ENCODE peak calls at places on chromosomes 16 and 17, in four cellular contexts. I is GM12878, A is K562, K is HepG2. J is an unnamed sample.

GRCh38 chr16:64983226-64983625 is 138.6 kb downstream of the CDH11 start:
- DNase-seq in K (no peak), I (no peak), A (no peak), J (no peak)

GRCh38 chr17:40646791-40647548 is 648 bp downstream of the SMARCE1 start:
- DNase-seq in K (peak; percentile 50), I (no peak), A (peak; percentile 71), J (no peak)

GRCh38 chr17:360141-360705 is 7.6 kb upstream of the RPH3AL start:
- DNase-seq in A (no peak), K (no peak), I (no peak), J (no peak)

GRCh38 chr17:48603959-48604769 is 622 bp downstream of the HOXB6 start:
- DNase-seq in K (no peak), A (peak; percentile 61), I (no peak), J (no peak)

GRCh38 chr17:1709971-1710806 is at the start of gene TLCD2:
- DNase-seq in I (no peak), K (no peak), A (peak; percentile 64), J (peak; percentile 73)

GRCh38 chr16:67928561-67929364 is 2.9 kb downstream of the CTRL start:
- DNase-seq in K (peak; percentile 69), A (peak; percentile 81), I (no peak), J (peak; percentile 88)

GRCh38 chr16:68287276-68288251 is 23.2 kb downstream of the SLC7A6OS start:
- DNase-seq in A (no peak), I (no peak), K (no peak), J (no peak)

GRCh38 chr16:3650631-3651265 is 3.7 kb upstream of the DNASE1 start:
- DNase-seq in A (no peak), K (no peak), I (no peak), J (peak; percentile 8)

GRCh38 chr16:85460252-85460982 is 152.7 kb upstream of the GSE1 start:
- DNase-seq in I (no peak), K (no peak), A (peak; percentile 51), J (no peak)

GRCh38 chr16:81531415-81531814 is 86.8 kb downstream of the CMIP start:
- DNase-seq in I (no peak), K (no peak), A (no peak), J (no peak)

GRCh38 chr17:70622382-70623260 is 453.3 kb downstream of the KCNJ2 start:
- DNase-seq in I (no peak), K (no peak), A (peak; percentile 14), J (peak; percentile 79)

GRCh38 chr17:78390241-78391050 is 12.0 kb downstream of the PGS1 start:
- DNase-seq in I (no peak), A (no peak), K (no peak), J (no peak)

GRCh38 chr17:14089179-14089578 is 19.9 kb downstream of the COX10 start:
- DNase-seq in A (no peak), K (no peak), I (no peak), J (no peak)

GRCh38 chr17:66373944-66374817 is 71.8 kb downstream of the PRKCA start:
- DNase-seq in K (no peak), A (peak; percentile 35), I (no peak), J (no peak)

GRCh38 chr17:42676424-42677011 is at the start of gene PLEKHH3:
- DNase-seq in K (no peak), A (no peak), I (no peak), J (no peak)

GRCh38 chr17:1298616-1299015 is 19.2 kb downstream of the TRARG1 start:
- DNase-seq in A (no peak), K (no peak), I (no peak), J (peak; percentile 68)

GRCh38 chr17:19346351-19347255 is 15.9 kb downstream of the B9D1 start:
- DNase-seq in K (peak; percentile 74), I (no peak), A (peak; percentile 74), J (no peak)

GRCh38 chr17:5413682-5414081 is 5.8 kb downstream of the NUP88 start:
- DNase-seq in K (no peak), I (no peak), A (no peak), J (no peak)

GRCh38 chr17:77391668-77392375 is 251.1 kb downstream of the SEC14L1 start:
- DNase-seq in K (no peak), I (no peak), A (no peak), J (peak; percentile 51)

GRCh38 chr17:82374626-82375331 is 3.2 kb downstream of the UTS2R start:
- DNase-seq in A (no peak), K (no peak), I (no peak), J (no peak)

GRCh38 chr16:2236362-2237075 is at the start of gene DNASE1L2:
- DNase-seq in I (no peak), K (no peak), A (no peak), J (peak; percentile 66)

GRCh38 chr17:41417576-41418015 is 6.8 kb downstream of the KRT37 start:
- DNase-seq in I (no peak), A (peak; percentile 59), K (peak; percentile 30), J (peak; percentile 59)

GRCh38 chr16:508884-509736 is 18.4 kb upstream of the CAPN15 start:
- DNase-seq in I (no peak), K (peak; percentile 96), A (no peak), J (no peak)

GRCh38 chr17:40427002-40427491 is 9.4 kb upstream of the TOP2A start:
- DNase-seq in A (no peak), I (no peak), K (no peak), J (no peak)

GRCh38 chr17:31327534-31328526 is 6.4 kb upstream of the EVI2A start:
- DNase-seq in K (peak; percentile 52), A (no peak), I (no peak), J (no peak)

GRCh38 chr17:76356803-76357456 is 3.2 kb upstream of the PRPSAP1 start:
- DNase-seq in A (no peak), I (no peak), K (peak; percentile 83), J (no peak)

GRCh38 chr16:17563340-17563739 is 92.6 kb upstream of the XYLT1 start:
- DNase-seq in A (no peak), I (no peak), K (no peak), J (no peak)

GRCh38 chr16:17560548-17560947 is 89.8 kb upstream of the XYLT1 start:
- DNase-seq in I (no peak), A (no peak), K (no peak), J (no peak)

GRCh38 chr16:17564856-17565255 is 94.1 kb upstream of the XYLT1 start:
- DNase-seq in I (no peak), A (no peak), K (no peak), J (no peak)

GRCh38 chr16:17557480-17557879 is 86.7 kb upstream of the XYLT1 start:
- DNase-seq in K (no peak), A (no peak), I (no peak), J (no peak)

GRCh38 chr16:17561056-17561455 is 90.3 kb upstream of the XYLT1 start:
- DNase-seq in A (no peak), K (no peak), I (no peak), J (no peak)
- TF ChIP-seq ETV6 in A (no peak), K (no peak), I (no peak), J (no peak)

DNA sequence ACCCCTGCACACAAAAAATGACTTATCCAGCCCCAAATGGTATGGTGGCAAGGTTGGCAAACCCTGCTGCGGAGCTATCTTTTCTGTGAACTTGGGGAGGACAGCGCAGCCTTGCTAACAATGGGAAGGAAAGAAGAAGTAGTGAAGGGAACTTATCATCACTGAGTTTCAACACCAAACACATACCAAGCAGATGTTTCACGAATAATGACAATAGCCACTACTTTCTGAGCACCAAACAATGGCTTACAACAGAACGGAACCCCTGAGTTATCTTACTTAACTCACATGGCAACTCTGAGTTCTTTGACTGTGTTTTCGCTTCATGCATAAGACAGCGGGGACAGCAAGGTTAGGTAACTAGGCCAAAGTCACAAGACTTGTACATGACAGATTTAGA is 148.9 kb downstream of the XYLT1 start:
- DNase-seq in A (no peak), I (no peak), K (no peak), J (no peak)
- TF ChIP-seq ETV6 in A (no peak), I (no peak), K (no peak), J (no peak)

GRCh38 chr17:49925916-49926315 is 43.1 kb upstream of the DLX4 start:
- DNase-seq in K (no peak), I (no peak), A (no peak), J (no peak)

GRCh38 chr17:49928126-49928800 is 40.7 kb upstream of the DLX4 start:
- DNase-seq in I (no peak), A (no peak), K (no peak), J (no peak)

GRCh38 chr17:49924589-49924988 is 44.4 kb upstream of the DLX4 start:
- DNase-seq in I (no peak), A (no peak), K (no peak), J (no peak)

GRCh38 chr17:49928826-49929475 is 40.0 kb upstream of the DLX4 start:
- DNase-seq in K (peak; percentile 52), I (no peak), A (no peak), J (no peak)

GRCh38 chr17:49926886-49927285 is 42.1 kb upstream of the DLX4 start:
- DNase-seq in A (peak; percentile 75), K (no peak), I (no peak), J (no peak)
- TF ChIP-seq ETV6 in A (no peak), K (no peak), I (no peak), J (no peak)

GRCh38 chr17:27797390-27798091 is 2.8 kb downstream of the NOS2 start:
- DNase-seq in A (no peak), K (peak; percentile 70), I (no peak), J (peak; percentile 30)
- TF ChIP-seq ETV6 in A (no peak), K (no peak), I (no peak), J (no peak)

GRCh38 chr17:29571486-29571882 is 3.0 kb downstream of the TP53I13 start:
- DNase-seq in A (no peak), I (no peak), K (no peak), J (peak; percentile 7)

GRCh38 chr17:29573558-29573870 is 5.0 kb downstream of the TP53I13 start:
- DNase-seq in K (no peak), I (no peak), A (no peak), J (no peak)

GRCh38 chr17:29570521-29570920 is 2.0 kb downstream of the TP53I13 start:
- DNase-seq in I (no peak), A (no peak), K (no peak), J (no peak)

GRCh38 chr17:29572691-29573557 is 4.4 kb downstream of the TP53I13 start:
- DNase-seq in I (no peak), K (no peak), A (peak; percentile 64), J (peak; percentile 64)

GRCh38 chr17:29571883-29572681 is 3.6 kb downstream of the TP53I13 start:
- DNase-seq in K (no peak), I (no peak), A (no peak), J (peak; percentile 26)
- TF ChIP-seq ETV6 in K (no peak), I (no peak), A (no peak), J (no peak)

GRCh38 chr17:80663783-80664206 is 119.2 kb downstream of the RPTOR start:
- DNase-seq in A (peak; percentile 32), K (no peak), I (no peak), J (no peak)
- TF ChIP-seq ETV6 in A (no peak), K (no peak), I (no peak), J (no peak)

DNA sequence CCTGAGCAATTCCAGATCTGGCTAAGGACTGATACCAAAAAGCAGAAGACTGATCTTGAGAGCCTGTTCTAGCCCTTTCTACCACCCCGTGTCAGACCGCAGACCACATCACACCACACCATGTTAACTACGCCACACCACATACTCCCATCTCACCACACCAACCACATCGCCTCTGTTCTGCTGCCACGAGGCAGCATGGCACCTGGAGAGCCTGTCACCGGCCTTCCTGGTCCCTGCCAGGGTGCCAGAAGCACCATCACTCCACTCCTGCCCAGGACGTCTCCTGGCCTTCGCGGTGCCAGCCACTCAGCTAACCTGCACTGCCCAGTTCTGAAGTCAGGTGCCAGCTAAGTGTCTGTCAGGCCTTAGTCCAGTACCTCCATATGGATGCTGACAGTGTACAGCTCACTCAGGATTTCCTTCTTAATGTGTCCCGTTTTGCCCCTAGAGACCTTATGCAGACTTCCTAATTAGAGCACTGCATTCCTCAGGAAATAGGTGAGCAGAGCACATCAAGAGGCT is 37.2 kb upstream of the BCAR1 start:
- DNase-seq in I (peak; percentile 55), K (no peak), A (no peak), J (no peak)
- TF ChIP-seq ETV6 in I (no peak), K (no peak), A (no peak), J (no peak)